ENCODE peak calls at places on chromosome 4, in nine cellular contexts. One of them, this sample, is unnamed.

GRCh38 chr4:8759987-8760386 is 111.7 kb downstream of the HMX1 start:
- DNase-seq in HCT116: no peak
- DNase-seq in K562: no peak
- DNase-seq in GM12878: no peak
- DNase-seq in HL-60: peak
- DNase-seq in endothelial cell of umbilical vein: no peak
- DNase-seq in suprapubic skin: peak
- DNase-seq in HepG2: no peak
- DNase-seq in spleen: peak
- DNase-seq in this sample: no peak

GRCh38 chr4:186729856-186730255 is 6.2 kb upstream of the FAT1 start:
- DNase-seq in HCT116: no peak
- DNase-seq in K562: no peak
- DNase-seq in GM12878: no peak
- DNase-seq in HL-60: no peak
- DNase-seq in endothelial cell of umbilical vein: no peak
- DNase-seq in suprapubic skin: no peak
- DNase-seq in HepG2: no peak
- DNase-seq in spleen: no peak
- DNase-seq in this sample: no peak

GRCh38 chr4:128573781-128574508 is 235.6 kb upstream of the JADE1 start:
- DNase-seq in HCT116: no peak
- DNase-seq in K562: no peak
- DNase-seq in GM12878: no peak
- DNase-seq in HL-60: no peak
- DNase-seq in endothelial cell of umbilical vein: no peak
- DNase-seq in suprapubic skin: no peak
- DNase-seq in HepG2: peak
- DNase-seq in spleen: no peak
- DNase-seq in this sample: no peak

GRCh38 chr4:56804551-56804950 is 16.9 kb downstream of the SPINK2 start:
- DNase-seq in HCT116: no peak
- DNase-seq in K562: no peak
- DNase-seq in GM12878: peak
- DNase-seq in HL-60: peak
- DNase-seq in endothelial cell of umbilical vein: no peak
- DNase-seq in suprapubic skin: no peak
- DNase-seq in HepG2: no peak
- DNase-seq in spleen: no peak
- DNase-seq in this sample: no peak

GRCh38 chr4:177283167-177283566 is 26.5 kb upstream of the NEIL3 start:
- DNase-seq in HCT116: no peak
- DNase-seq in K562: no peak
- DNase-seq in GM12878: no peak
- DNase-seq in HL-60: no peak
- DNase-seq in endothelial cell of umbilical vein: no peak
- DNase-seq in suprapubic skin: no peak
- DNase-seq in HepG2: no peak
- DNase-seq in spleen: no peak
- DNase-seq in this sample: no peak

GRCh38 chr4:141021397-141022194 is 111.7 kb downstream of the RNF150 start:
- DNase-seq in HCT116: no peak
- DNase-seq in K562: no peak
- DNase-seq in GM12878: no peak
- DNase-seq in HL-60: no peak
- DNase-seq in endothelial cell of umbilical vein: no peak
- DNase-seq in suprapubic skin: no peak
- DNase-seq in HepG2: no peak
- DNase-seq in spleen: no peak
- DNase-seq in this sample: no peak

GRCh38 chr4:138736362-138736761 is 279.2 kb upstream of the NOCT start:
- DNase-seq in HCT116: no peak
- DNase-seq in K562: no peak
- DNase-seq in GM12878: no peak
- DNase-seq in HL-60: no peak
- DNase-seq in endothelial cell of umbilical vein: peak
- DNase-seq in suprapubic skin: no peak
- DNase-seq in HepG2: no peak
- DNase-seq in spleen: no peak
- DNase-seq in this sample: no peak

GRCh38 chr4:74005528-74005927 is 7.1 kb upstream of the CXCL5 start:
- DNase-seq in HCT116: no peak
- DNase-seq in K562: no peak
- DNase-seq in GM12878: no peak
- DNase-seq in HL-60: no peak
- DNase-seq in endothelial cell of umbilical vein: peak
- DNase-seq in suprapubic skin: no peak
- DNase-seq in HepG2: peak
- DNase-seq in spleen: no peak
- DNase-seq in this sample: no peak

GRCh38 chr4:105060628-105061027 is 86.0 kb upstream of the TET2 start:
- DNase-seq in HCT116: no peak
- DNase-seq in K562: no peak
- DNase-seq in GM12878: peak
- DNase-seq in HL-60: peak
- DNase-seq in endothelial cell of umbilical vein: no peak
- DNase-seq in suprapubic skin: no peak
- DNase-seq in HepG2: no peak
- DNase-seq in spleen: no peak
- DNase-seq in this sample: no peak

GRCh38 chr4:155119006-155119405 is 89.4 kb upstream of the NPY2R start:
- DNase-seq in HCT116: no peak
- DNase-seq in K562: no peak
- DNase-seq in GM12878: no peak
- DNase-seq in HL-60: no peak
- DNase-seq in endothelial cell of umbilical vein: no peak
- DNase-seq in suprapubic skin: no peak
- DNase-seq in HepG2: no peak
- DNase-seq in spleen: no peak
- DNase-seq in this sample: no peak

GRCh38 chr4:20565075-20565721 is 135.1 kb upstream of the PACRGL start:
- DNase-seq in HCT116: no peak
- DNase-seq in K562: no peak
- DNase-seq in GM12878: no peak
- DNase-seq in HL-60: no peak
- DNase-seq in endothelial cell of umbilical vein: peak
- DNase-seq in suprapubic skin: no peak
- DNase-seq in HepG2: no peak
- DNase-seq in spleen: no peak
- DNase-seq in this sample: no peak

GRCh38 chr4:94491322-94491721 is 39.6 kb downstream of the PDLIM5 start:
- DNase-seq in HCT116: no peak
- DNase-seq in K562: no peak
- DNase-seq in GM12878: no peak
- DNase-seq in HL-60: no peak
- DNase-seq in endothelial cell of umbilical vein: peak
- DNase-seq in suprapubic skin: no peak
- DNase-seq in HepG2: no peak
- DNase-seq in spleen: no peak
- DNase-seq in this sample: no peak

DNA sequence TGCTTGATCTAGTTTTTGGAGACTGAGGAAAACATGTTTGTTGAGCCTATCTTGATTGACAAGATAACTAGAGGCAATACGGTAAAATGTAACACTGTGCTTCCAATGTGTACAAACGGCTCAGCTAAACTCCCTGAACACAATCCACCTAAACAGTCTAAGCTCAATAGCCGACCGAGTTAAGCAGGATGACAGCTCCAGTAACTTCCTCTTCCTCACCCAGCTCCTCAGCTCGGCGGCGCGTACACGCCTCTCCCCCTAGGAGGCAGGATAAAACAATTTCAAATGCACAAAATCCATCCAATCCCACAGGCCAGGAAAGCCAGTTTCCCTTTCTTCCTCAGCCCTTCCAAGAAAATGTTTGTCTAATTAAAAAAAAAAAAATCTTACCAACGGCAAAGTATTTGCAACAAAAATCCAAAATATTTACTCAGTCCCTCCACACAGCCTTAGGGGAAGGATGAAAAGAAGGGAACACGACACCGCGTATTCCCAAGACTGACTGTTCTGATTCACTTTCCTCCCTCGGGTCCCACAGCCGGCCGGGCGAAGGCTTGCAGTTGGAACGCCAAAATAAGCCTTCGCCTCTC is 996 bp downstream of the CNOT6L start:
- DNase-seq in HCT116: peak
- DNase-seq in K562: peak
- DNase-seq in GM12878: no peak
- DNase-seq in HL-60: peak
- DNase-seq in endothelial cell of umbilical vein: peak
- DNase-seq in suprapubic skin: peak
- DNase-seq in HepG2: peak
- DNase-seq in spleen: peak
- DNase-seq in this sample: peak
- TF ChIP-seq CTCF in HCT116: peak
- TF ChIP-seq CTCF in K562: peak
- TF ChIP-seq CTCF in GM12878: peak
- TF ChIP-seq CTCF in HL-60: peak
- TF ChIP-seq CTCF in endothelial cell of umbilical vein: peak
- TF ChIP-seq CTCF in suprapubic skin: peak
- TF ChIP-seq CTCF in HepG2: peak
- TF ChIP-seq CTCF in spleen: peak
- TF ChIP-seq CTCF in this sample: peak

GRCh38 chr4:99099311-99099710 is 10.7 kb upstream of the ADH5 start:
- DNase-seq in HCT116: no peak
- DNase-seq in K562: no peak
- DNase-seq in GM12878: no peak
- DNase-seq in HL-60: no peak
- DNase-seq in endothelial cell of umbilical vein: no peak
- DNase-seq in suprapubic skin: no peak
- DNase-seq in HepG2: no peak
- DNase-seq in spleen: no peak
- DNase-seq in this sample: no peak

GRCh38 chr4:99100876-99101275 is 12.3 kb upstream of the ADH5 start:
- DNase-seq in HCT116: no peak
- DNase-seq in K562: no peak
- DNase-seq in GM12878: no peak
- DNase-seq in HL-60: no peak
- DNase-seq in endothelial cell of umbilical vein: no peak
- DNase-seq in suprapubic skin: no peak
- DNase-seq in HepG2: no peak
- DNase-seq in spleen: no peak
- DNase-seq in this sample: no peak

GRCh38 chr4:99104153-99104552 is 15.6 kb upstream of the ADH5 start:
- DNase-seq in HCT116: no peak
- DNase-seq in K562: no peak
- DNase-seq in GM12878: no peak
- DNase-seq in HL-60: no peak
- DNase-seq in endothelial cell of umbilical vein: no peak
- DNase-seq in suprapubic skin: no peak
- DNase-seq in HepG2: no peak
- DNase-seq in spleen: no peak
- DNase-seq in this sample: no peak

GRCh38 chr4:99102634-99103033 is 14.0 kb upstream of the ADH5 start:
- DNase-seq in HCT116: no peak
- DNase-seq in K562: no peak
- DNase-seq in GM12878: no peak
- DNase-seq in HL-60: no peak
- DNase-seq in endothelial cell of umbilical vein: no peak
- DNase-seq in suprapubic skin: no peak
- DNase-seq in HepG2: no peak
- DNase-seq in spleen: no peak
- DNase-seq in this sample: no peak

GRCh38 chr4:99103166-99103565 is 14.6 kb upstream of the ADH5 start:
- DNase-seq in HCT116: no peak
- DNase-seq in K562: no peak
- DNase-seq in GM12878: no peak
- DNase-seq in HL-60: no peak
- DNase-seq in endothelial cell of umbilical vein: peak
- DNase-seq in suprapubic skin: no peak
- DNase-seq in HepG2: no peak
- DNase-seq in spleen: no peak
- DNase-seq in this sample: no peak
- TF ChIP-seq POLR2AphosphoS5 in HCT116: no peak
- TF ChIP-seq POLR2AphosphoS5 in K562: no peak
- TF ChIP-seq POLR2AphosphoS5 in GM12878: no peak
- TF ChIP-seq POLR2AphosphoS5 in HL-60: no peak
- TF ChIP-seq POLR2AphosphoS5 in endothelial cell of umbilical vein: no peak
- TF ChIP-seq POLR2AphosphoS5 in suprapubic skin: no peak
- TF ChIP-seq POLR2AphosphoS5 in HepG2: no peak
- TF ChIP-seq POLR2AphosphoS5 in spleen: no peak
- TF ChIP-seq POLR2AphosphoS5 in this sample: no peak

DNA sequence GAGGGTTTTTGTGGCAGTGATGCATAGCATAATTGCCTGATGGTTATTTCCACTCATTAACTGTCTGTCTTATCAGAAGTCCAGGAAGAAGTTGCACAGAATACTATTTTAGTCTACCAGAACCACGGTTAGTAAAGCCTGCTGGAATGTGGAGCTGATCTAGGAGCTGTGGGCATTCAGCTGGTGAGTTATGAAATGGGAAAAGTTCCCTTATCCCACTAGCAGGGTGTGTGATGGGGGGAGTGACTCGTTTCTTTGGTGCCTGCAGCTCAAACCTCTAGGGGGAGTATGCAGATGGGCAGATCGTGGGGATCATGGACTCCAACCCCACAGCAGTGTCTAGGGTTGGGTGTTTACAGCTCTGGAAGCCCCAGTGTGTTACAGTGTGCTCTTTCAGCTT is 305.6 kb upstream of the BOD1L1 start:
- DNase-seq in HCT116: no peak
- DNase-seq in K562: no peak
- DNase-seq in GM12878: no peak
- DNase-seq in HL-60: no peak
- DNase-seq in endothelial cell of umbilical vein: no peak
- DNase-seq in suprapubic skin: no peak
- DNase-seq in HepG2: no peak
- DNase-seq in spleen: no peak
- DNase-seq in this sample: no peak
- TF ChIP-seq CTCF in HCT116: no peak
- TF ChIP-seq CTCF in K562: no peak
- TF ChIP-seq CTCF in GM12878: no peak
- TF ChIP-seq CTCF in HL-60: no peak
- TF ChIP-seq CTCF in endothelial cell of umbilical vein: no peak
- TF ChIP-seq CTCF in suprapubic skin: no peak
- TF ChIP-seq CTCF in HepG2: peak
- TF ChIP-seq CTCF in spleen: no peak
- TF ChIP-seq CTCF in this sample: no peak

GRCh38 chr4:131534944-131535640 is 1614.0 kb upstream of the PCDH10 start:
- DNase-seq in HCT116: no peak
- DNase-seq in K562: no peak
- DNase-seq in GM12878: no peak
- DNase-seq in HL-60: no peak
- DNase-seq in endothelial cell of umbilical vein: no peak
- DNase-seq in suprapubic skin: no peak
- DNase-seq in HepG2: no peak
- DNase-seq in spleen: no peak
- DNase-seq in this sample: no peak

GRCh38 chr4:131526686-131527085 is 1622.4 kb upstream of the PCDH10 start:
- DNase-seq in HCT116: no peak
- DNase-seq in K562: no peak
- DNase-seq in GM12878: no peak
- DNase-seq in HL-60: no peak
- DNase-seq in endothelial cell of umbilical vein: no peak
- DNase-seq in suprapubic skin: no peak
- DNase-seq in HepG2: no peak
- DNase-seq in spleen: no peak
- DNase-seq in this sample: no peak

DNA sequence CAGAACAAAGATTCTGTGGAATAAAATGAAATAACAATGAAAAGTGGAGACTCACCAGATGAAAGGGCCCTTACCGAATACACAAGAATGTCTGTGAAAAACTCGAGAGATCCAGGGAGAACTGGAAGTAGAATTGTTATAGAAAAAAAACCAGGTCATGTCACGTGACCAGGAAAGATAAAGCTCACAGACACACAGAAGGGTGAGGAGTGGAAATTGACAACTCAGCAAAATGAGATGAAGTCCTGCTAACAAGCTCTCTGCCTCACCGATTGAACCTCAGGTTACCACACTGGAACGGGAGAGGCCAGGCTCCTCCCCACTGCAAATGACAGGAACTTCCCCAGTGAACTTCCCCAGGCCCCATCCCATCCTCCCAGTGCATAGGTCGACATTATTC is 1618.0 kb upstream of the PCDH10 start:
- DNase-seq in HCT116: no peak
- DNase-seq in K562: no peak
- DNase-seq in GM12878: no peak
- DNase-seq in HL-60: no peak
- DNase-seq in endothelial cell of umbilical vein: no peak
- DNase-seq in suprapubic skin: no peak
- DNase-seq in HepG2: no peak
- DNase-seq in spleen: no peak
- DNase-seq in this sample: no peak
- TF ChIP-seq POLR2AphosphoS5 in HCT116: no peak
- TF ChIP-seq POLR2AphosphoS5 in K562: no peak
- TF ChIP-seq POLR2AphosphoS5 in GM12878: no peak
- TF ChIP-seq POLR2AphosphoS5 in HL-60: no peak
- TF ChIP-seq POLR2AphosphoS5 in endothelial cell of umbilical vein: no peak
- TF ChIP-seq POLR2AphosphoS5 in suprapubic skin: no peak
- TF ChIP-seq POLR2AphosphoS5 in HepG2: no peak
- TF ChIP-seq POLR2AphosphoS5 in spleen: no peak
- TF ChIP-seq POLR2AphosphoS5 in this sample: no peak

This sample was measured in prostate gland.